ENCODE peak calls at places on chromosome 19, in four cellular contexts. H is HepG2, N is K562, B is WTC11. G is an unnamed sample.

GRCh38 chr19:2059422-2060201 is 8.6 kb upstream of the MKNK2 start:
- DNase-seq in H (peak; percentile 89), N (peak; percentile 89), B (no peak), G (peak; percentile 93)

GRCh38 chr19:3346677-3347353 is 19.6 kb upstream of the NFIC start:
- DNase-seq in H (no peak), N (no peak), B (no peak), G (no peak)

GRCh38 chr19:31114585-31114984 is 234.7 kb downstream of the TSHZ3 start:
- DNase-seq in H (no peak), N (no peak), B (no peak), G (no peak)

GRCh38 chr19:55156202-55157063 is 1.1 kb downstream of the TNNI3 start:
- DNase-seq in H (peak; percentile 64), N (peak; percentile 91), B (peak; percentile 97), G (peak; percentile 89)

GRCh38 chr19:6501740-6502648 is at the start of gene TUBB4A:
- DNase-seq in H (no peak), N (peak; percentile 34), B (peak; percentile 50), G (no peak)

GRCh38 chr19:768424-768823 is 17.5 kb downstream of the MISP start:
- DNase-seq in H (no peak), N (no peak), B (no peak), G (peak; percentile 70)

GRCh38 chr19:18854982-18855381 is 23.2 kb downstream of the UPF1 start:
- DNase-seq in H (no peak), N (no peak), B (no peak), G (no peak)

GRCh38 chr19:7729211-7729610 is 2.7 kb downstream of the CLEC4G start:
- DNase-seq in H (no peak), N (peak; percentile 18), B (peak; percentile 46), G (no peak)

GRCh38 chr19:19822148-19822429 is 539 bp upstream of the ZNF506 start:
- DNase-seq in H (no peak), N (no peak), B (no peak), G (no peak)

GRCh38 chr19:18996351-18996750 is 37.0 kb downstream of the SUGP2 start:
- DNase-seq in H (no peak), N (no peak), B (no peak), G (no peak)

GRCh38 chr19:54045771-54046170 is 17.9 kb downstream of the VSTM1 start:
- DNase-seq in H (no peak), N (no peak), B (no peak), G (no peak)

GRCh38 chr19:56681702-56682101 is 10.1 kb upstream of the ZNF835 start:
- DNase-seq in H (no peak), N (no peak), B (no peak), G (no peak)

GRCh38 chr19:7687177-7687576 is 6.5 kb downstream of the TRAPPC5 start:
- DNase-seq in H (no peak), N (no peak), B (no peak), G (no peak)

GRCh38 chr19:1295169-1296012 is 9.7 kb downstream of the EFNA2 start:
- DNase-seq in H (no peak), N (peak; percentile 63), B (peak; percentile 66), G (no peak)

GRCh38 chr19:55647732-55648656 is at the start of gene CCDC106:
- DNase-seq in H (peak; percentile 55), N (peak; percentile 83), B (peak; percentile 85), G (peak; percentile 80)

GRCh38 chr19:430701-431100 is 21.8 kb upstream of the C2CD4C start:
- DNase-seq in H (no peak), N (no peak), B (no peak), G (no peak)

GRCh38 chr19:952049-952679 is 26.3 kb downstream of the ARID3A start:
- DNase-seq in H (no peak), N (peak; percentile 42), B (no peak), G (no peak)

GRCh38 chr19:48989701-48990291 is 3.3 kb downstream of the GYS1 start:
- DNase-seq in H (no peak), N (no peak), B (no peak), G (no peak)

GRCh38 chr19:14871619-14872230 is 14.2 kb downstream of the OR7A17 start:
- DNase-seq in H (no peak), N (peak; percentile 29), B (no peak), G (peak; percentile 1)

DNA sequence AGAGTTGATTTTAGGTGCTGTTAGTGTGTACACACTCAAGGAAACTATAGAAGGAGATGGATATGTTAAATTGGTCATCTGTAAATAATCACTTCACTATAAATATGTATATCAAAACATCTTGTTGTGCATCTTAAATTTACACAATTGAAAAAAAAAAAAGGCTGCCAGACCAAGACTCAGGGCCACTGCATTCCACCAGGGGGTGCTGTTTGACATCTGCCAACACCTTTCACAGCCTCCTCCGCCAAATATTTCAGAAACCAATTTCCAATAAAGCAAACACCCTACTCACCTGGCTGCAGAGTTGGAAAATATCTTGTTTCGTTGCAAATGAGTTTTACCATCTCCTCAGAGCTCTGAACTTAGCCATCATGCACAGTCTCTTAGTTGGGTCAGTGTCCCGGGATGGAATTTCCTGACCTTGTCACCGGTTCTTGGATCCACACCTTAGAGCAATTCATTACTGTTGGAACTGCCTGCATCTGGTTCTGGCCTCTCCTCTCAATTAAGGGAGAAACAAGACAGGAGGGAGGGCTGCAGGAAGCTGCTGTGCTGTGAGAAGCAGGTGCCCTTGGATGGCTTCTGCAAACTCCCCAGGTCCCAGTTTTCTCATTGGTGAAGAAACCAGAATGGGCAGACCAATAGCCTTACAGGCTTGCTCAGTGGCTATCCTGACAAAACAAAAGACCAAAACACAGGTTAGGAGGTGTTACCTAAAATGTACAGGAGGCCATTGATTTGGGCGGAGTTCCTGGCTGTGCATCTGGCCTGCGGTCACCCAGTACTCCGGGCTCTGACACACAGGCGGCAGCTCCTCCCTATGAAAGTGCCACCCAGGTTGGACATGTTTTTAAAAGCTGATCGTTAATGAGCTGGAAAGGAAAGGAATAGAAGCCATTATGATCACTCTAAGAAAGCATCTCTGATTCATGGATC is 746.6 kb downstream of the UQCRFS1 start:
- DNase-seq in H (peak; percentile 3), N (peak; percentile 81), B (peak; percentile 79), G (peak; percentile 66)
- TF ChIP-seq HMGXB4 in H (no peak), N (no peak), B (no peak), G (no peak)

GRCh38 chr19:17234911-17235617 is 9.0 kb downstream of the OCEL1 start:
- DNase-seq in H (no peak), N (peak; percentile 90), B (peak; percentile 82), G (peak; percentile 67)
- TF ChIP-seq HMGXB4 in H (no peak), N (peak; percentile 68), B (peak; percentile 96), G (no peak)

DNA sequence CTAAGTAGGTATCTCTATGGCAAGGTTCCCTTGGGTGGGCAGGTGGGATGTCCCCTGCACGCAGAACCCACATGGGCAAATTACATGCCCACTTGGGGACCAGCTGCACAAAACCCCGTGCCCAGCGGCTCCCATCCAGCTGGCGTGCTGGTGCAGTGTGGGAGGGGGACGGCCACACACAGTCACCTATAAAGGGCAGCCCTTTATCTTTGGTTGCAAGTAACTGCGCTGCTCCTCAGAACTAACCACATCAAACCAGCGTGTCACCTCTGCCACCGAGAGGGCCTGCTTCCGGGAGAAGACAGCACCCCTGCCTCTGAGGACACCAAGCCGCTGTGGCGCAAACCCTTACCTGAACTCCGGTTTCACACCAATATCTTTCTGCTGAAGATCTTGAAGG is 32.2 kb downstream of the ANKRD27 start:
- DNase-seq in H (no peak), N (no peak), B (no peak), G (no peak)
- TF ChIP-seq HMGXB4 in H (no peak), N (no peak), B (no peak), G (no peak)

DNA sequence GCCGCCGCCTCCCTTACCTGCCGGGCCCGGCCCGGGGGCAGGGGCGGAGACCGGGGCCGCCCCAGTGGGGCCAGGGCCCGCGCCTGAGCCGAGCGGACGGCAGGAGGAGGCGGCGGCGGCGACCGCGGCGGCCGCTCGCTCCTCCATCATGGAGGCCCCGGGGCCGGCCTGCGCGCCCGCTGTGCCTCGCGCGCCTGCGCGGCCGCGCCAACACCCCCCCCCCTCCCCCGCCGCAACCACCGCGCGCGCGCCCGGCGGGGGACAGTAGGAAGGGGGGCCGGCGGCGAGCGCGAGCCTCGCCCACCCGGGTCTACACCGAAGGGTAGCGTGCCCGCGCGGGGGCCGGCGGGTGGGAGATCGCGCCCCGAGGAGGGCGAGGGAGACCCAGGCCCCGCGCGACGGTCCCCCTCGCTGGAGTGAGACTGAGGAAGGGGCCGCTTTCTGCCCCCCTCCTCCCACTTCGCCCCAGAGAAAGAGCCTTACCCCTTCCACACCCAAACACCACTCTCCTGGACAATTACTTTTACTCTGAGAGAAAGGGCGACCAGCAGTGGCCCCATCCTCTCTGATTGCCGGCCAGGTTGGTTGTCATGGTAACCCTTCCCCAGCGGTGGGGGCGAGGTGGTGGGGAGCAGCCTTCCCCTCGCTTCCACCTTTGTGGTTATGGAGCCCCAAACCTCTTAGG is at the start of gene STRN4:
- DNase-seq in H (no peak), N (peak; percentile 72), B (peak; percentile 54), G (peak; percentile 94)
- TF ChIP-seq HMGXB4 in H (no peak), N (no peak), B (no peak), G (no peak)

DNA sequence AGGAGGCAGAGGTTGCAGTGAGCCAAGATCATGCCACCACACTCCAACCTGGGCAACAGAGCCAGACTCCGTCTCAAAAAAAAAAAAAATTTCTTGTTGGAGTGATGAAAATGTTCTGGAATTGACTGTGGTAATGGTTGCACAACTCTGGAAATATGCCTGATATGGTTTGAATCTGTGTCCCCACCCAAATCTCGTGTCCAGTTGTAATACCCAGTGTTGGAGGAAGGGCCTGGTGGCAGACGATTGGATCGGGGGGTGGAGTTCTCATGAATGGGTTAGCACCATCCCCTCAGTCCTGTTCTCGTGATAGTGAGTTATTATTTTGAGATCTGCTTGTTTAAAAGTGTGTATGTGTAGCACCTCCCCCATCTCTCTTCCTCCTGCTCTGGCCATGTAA is 41.1 kb upstream of the MAP3K10 start:
- DNase-seq in H (no peak), N (no peak), B (no peak), G (no peak)
- TF ChIP-seq HMGXB4 in H (no peak), N (no peak), B (no peak), G (no peak)

GRCh38 chr19:38661996-38662395 is 14.5 kb downstream of the ACTN4 start:
- DNase-seq in H (no peak), N (no peak), B (no peak), G (no peak)
- TF ChIP-seq HMGXB4 in H (no peak), N (no peak), B (no peak), G (no peak)